ENCODE peak calls at places on chromosomes 6 and 20, in five cellular contexts. One of them, this sample, is unnamed.

GRCh38 chr6:142412241-142412640 is 110.4 kb downstream of the ADGRG6 start:
- DNase-seq in H1: no peak
- DNase-seq in GM12878: no peak
- DNase-seq in NT2/D1: no peak
- DNase-seq in HepG2: no peak
- DNase-seq in this sample: no peak

GRCh38 chr20:37095108-37095608 is 639 bp downstream of the RBL1 start:
- DNase-seq in HepG2: peak
- DNase-seq in NT2/D1: peak
- DNase-seq in GM12878: no peak
- DNase-seq in H1: no peak
- DNase-seq in this sample: peak

GRCh38 chr6:149965191-149966020 is 1.7 kb downstream of the ULBP1 start:
- DNase-seq in H1: no peak
- DNase-seq in GM12878: no peak
- DNase-seq in HepG2: no peak
- DNase-seq in NT2/D1: no peak
- DNase-seq in this sample: no peak

GRCh38 chr20:45257161-45257560 is 2.8 kb upstream of the SLPI start:
- DNase-seq in NT2/D1: no peak
- DNase-seq in H1: no peak
- DNase-seq in HepG2: no peak
- DNase-seq in GM12878: no peak
- DNase-seq in this sample: no peak

GRCh38 chr6:37480951-37481597 is 18.6 kb downstream of the CCDC167 start:
- DNase-seq in H1: no peak
- DNase-seq in HepG2: no peak
- DNase-seq in GM12878: no peak
- DNase-seq in NT2/D1: no peak
- DNase-seq in this sample: no peak

GRCh38 chr6:105359419-105360366 is 43.2 kb downstream of the PREP start:
- DNase-seq in NT2/D1: no peak
- DNase-seq in H1: no peak
- DNase-seq in GM12878: no peak
- DNase-seq in HepG2: no peak
- DNase-seq in this sample: no peak

GRCh38 chr6:15969236-15969778 is 159.6 kb upstream of the MYLIP start:
- DNase-seq in HepG2: no peak
- DNase-seq in GM12878: no peak
- DNase-seq in H1: no peak
- DNase-seq in NT2/D1: no peak
- DNase-seq in this sample: no peak

GRCh38 chr6:166751051-166751595 is 124.1 kb upstream of the RPS6KA2 start:
- DNase-seq in GM12878: no peak
- DNase-seq in HepG2: no peak
- DNase-seq in H1: no peak
- DNase-seq in NT2/D1: no peak
- DNase-seq in this sample: no peak

GRCh38 chr6:57064809-57065208 is 18.3 kb downstream of the KIAA1586 start:
- DNase-seq in NT2/D1: no peak
- DNase-seq in H1: no peak
- DNase-seq in GM12878: no peak
- DNase-seq in HepG2: no peak
- DNase-seq in this sample: no peak

GRCh38 chr20:51563597-51564332 is 21.2 kb upstream of the NFATC2 start:
- DNase-seq in NT2/D1: no peak
- DNase-seq in H1: no peak
- DNase-seq in HepG2: peak
- DNase-seq in GM12878: no peak
- DNase-seq in this sample: peak

GRCh38 chr6:132369526-132369925 is 31.7 kb downstream of the MOXD1 start:
- DNase-seq in H1: no peak
- DNase-seq in GM12878: no peak
- DNase-seq in HepG2: no peak
- DNase-seq in NT2/D1: no peak
- DNase-seq in this sample: no peak

GRCh38 chr6:17455919-17456318 is 62.5 kb downstream of the CAP2 start:
- DNase-seq in NT2/D1: no peak
- DNase-seq in H1: no peak
- DNase-seq in GM12878: no peak
- DNase-seq in HepG2: no peak
- DNase-seq in this sample: no peak

GRCh38 chr20:35398660-35399144 is 13.1 kb downstream of the UQCC1 start:
- DNase-seq in H1: no peak
- DNase-seq in HepG2: peak
- DNase-seq in NT2/D1: no peak
- DNase-seq in GM12878: no peak
- DNase-seq in this sample: no peak

GRCh38 chr20:32961956-32962517 is 42.2 kb downstream of the SUN5 start:
- DNase-seq in HepG2: no peak
- DNase-seq in H1: no peak
- DNase-seq in GM12878: no peak
- DNase-seq in NT2/D1: no peak
- DNase-seq in this sample: peak

GRCh38 chr6:44270526-44271405 is 516 bp downstream of the TMEM151B start:
- DNase-seq in NT2/D1: no peak
- DNase-seq in HepG2: no peak
- DNase-seq in H1: no peak
- DNase-seq in GM12878: no peak
- DNase-seq in this sample: peak

GRCh38 chr6:16339263-16339587 is 100.8 kb downstream of the GMPR start:
- DNase-seq in GM12878: no peak
- DNase-seq in NT2/D1: no peak
- DNase-seq in H1: no peak
- DNase-seq in HepG2: no peak
- DNase-seq in this sample: no peak

GRCh38 chr6:167416676-167417430 is 92.0 kb downstream of the TTLL2 start:
- DNase-seq in HepG2: no peak
- DNase-seq in GM12878: no peak
- DNase-seq in NT2/D1: no peak
- DNase-seq in H1: no peak
- DNase-seq in this sample: no peak

GRCh38 chr6:46050845-46051405 is 35.3 kb upstream of the CLIC5 start:
- DNase-seq in HepG2: no peak
- DNase-seq in NT2/D1: no peak
- DNase-seq in H1: no peak
- DNase-seq in GM12878: no peak
- DNase-seq in this sample: no peak

GRCh38 chr6:46052479-46052878 is 36.8 kb upstream of the CLIC5 start:
- DNase-seq in GM12878: no peak
- DNase-seq in H1: no peak
- DNase-seq in HepG2: no peak
- DNase-seq in NT2/D1: no peak
- DNase-seq in this sample: peak

GRCh38 chr6:46054531-46054930 is 38.9 kb upstream of the CLIC5 start:
- DNase-seq in GM12878: no peak
- DNase-seq in HepG2: no peak
- DNase-seq in NT2/D1: no peak
- DNase-seq in H1: no peak
- DNase-seq in this sample: no peak

GRCh38 chr6:46051962-46052361 is 36.3 kb upstream of the CLIC5 start:
- DNase-seq in HepG2: no peak
- DNase-seq in H1: no peak
- DNase-seq in NT2/D1: no peak
- DNase-seq in GM12878: no peak
- DNase-seq in this sample: no peak

GRCh38 chr6:46053034-46053933 is 37.6 kb upstream of the CLIC5 start:
- DNase-seq in H1: no peak
- DNase-seq in GM12878: no peak
- DNase-seq in NT2/D1: no peak
- DNase-seq in HepG2: no peak
- DNase-seq in this sample: no peak
- TF ChIP-seq SUZ12 in H1: no peak
- TF ChIP-seq SUZ12 in GM12878: no peak
- TF ChIP-seq SUZ12 in NT2/D1: no peak
- TF ChIP-seq SUZ12 in HepG2: no peak
- TF ChIP-seq SUZ12 in this sample: no peak

GRCh38 chr6:99013145-99013544 is 65.4 kb upstream of the FBXL4 start:
- DNase-seq in HepG2: no peak
- DNase-seq in NT2/D1: no peak
- DNase-seq in H1: no peak
- DNase-seq in GM12878: no peak
- DNase-seq in this sample: no peak
- TF ChIP-seq SUZ12 in HepG2: no peak
- TF ChIP-seq SUZ12 in NT2/D1: no peak
- TF ChIP-seq SUZ12 in H1: no peak
- TF ChIP-seq SUZ12 in GM12878: no peak
- TF ChIP-seq SUZ12 in this sample: no peak

GRCh38 chr6:40889137-40889832 is 149.7 kb downstream of the UNC5CL start:
- DNase-seq in GM12878: no peak
- DNase-seq in NT2/D1: no peak
- DNase-seq in HepG2: no peak
- DNase-seq in H1: no peak
- DNase-seq in this sample: no peak
- TF ChIP-seq SUZ12 in GM12878: no peak
- TF ChIP-seq SUZ12 in NT2/D1: no peak
- TF ChIP-seq SUZ12 in HepG2: no peak
- TF ChIP-seq SUZ12 in H1: no peak
- TF ChIP-seq SUZ12 in this sample: no peak

GRCh38 chr6:10837692-10837996 is 695 bp downstream of the MAK start:
- DNase-seq in GM12878: no peak
- DNase-seq in H1: no peak
- DNase-seq in HepG2: no peak
- DNase-seq in NT2/D1: no peak
- DNase-seq in this sample: peak

GRCh38 chr6:10837009-10837691 is 1.2 kb downstream of the MAK start:
- DNase-seq in HepG2: no peak
- DNase-seq in NT2/D1: no peak
- DNase-seq in GM12878: no peak
- DNase-seq in H1: no peak
- DNase-seq in this sample: peak

GRCh38 chr6:10834823-10835222 is 3.5 kb downstream of the MAK start:
- DNase-seq in NT2/D1: no peak
- DNase-seq in GM12878: no peak
- DNase-seq in H1: no peak
- DNase-seq in HepG2: no peak
- DNase-seq in this sample: no peak

GRCh38 chr6:10838794-10839333 is 525 bp upstream of the MAK start:
- DNase-seq in NT2/D1: no peak
- DNase-seq in GM12878: peak
- DNase-seq in HepG2: no peak
- DNase-seq in H1: no peak
- DNase-seq in this sample: no peak

GRCh38 chr6:10837997-10838793 is at the start of gene MAK:
- DNase-seq in H1: peak
- DNase-seq in GM12878: peak
- DNase-seq in NT2/D1: peak
- DNase-seq in HepG2: peak
- DNase-seq in this sample: peak
- TF ChIP-seq SUZ12 in H1: no peak
- TF ChIP-seq SUZ12 in GM12878: no peak
- TF ChIP-seq SUZ12 in NT2/D1: no peak
- TF ChIP-seq SUZ12 in HepG2: no peak
- TF ChIP-seq SUZ12 in this sample: no peak

GRCh38 chr20:53597085-53597482 is 3.4 kb upstream of the ZNF217 start:
- DNase-seq in H1: no peak
- DNase-seq in NT2/D1: no peak
- DNase-seq in GM12878: no peak
- DNase-seq in HepG2: peak
- DNase-seq in this sample: no peak

GRCh38 chr20:53597521-53598120 is 4.0 kb upstream of the ZNF217 start:
- DNase-seq in GM12878: no peak
- DNase-seq in HepG2: no peak
- DNase-seq in H1: no peak
- DNase-seq in NT2/D1: no peak
- DNase-seq in this sample: no peak

GRCh38 chr20:53599378-53599777 is 5.7 kb upstream of the ZNF217 start:
- DNase-seq in NT2/D1: no peak
- DNase-seq in GM12878: no peak
- DNase-seq in HepG2: no peak
- DNase-seq in H1: no peak
- DNase-seq in this sample: no peak

GRCh38 chr20:53599039-53599362 is 5.4 kb upstream of the ZNF217 start:
- DNase-seq in H1: no peak
- DNase-seq in HepG2: no peak
- DNase-seq in GM12878: no peak
- DNase-seq in NT2/D1: no peak
- DNase-seq in this sample: no peak

GRCh38 chr20:53598140-53599038 is 4.8 kb upstream of the ZNF217 start:
- DNase-seq in HepG2: no peak
- DNase-seq in NT2/D1: no peak
- DNase-seq in H1: no peak
- DNase-seq in GM12878: no peak
- DNase-seq in this sample: no peak
- TF ChIP-seq SUZ12 in HepG2: no peak
- TF ChIP-seq SUZ12 in NT2/D1: no peak
- TF ChIP-seq SUZ12 in H1: no peak
- TF ChIP-seq SUZ12 in GM12878: no peak
- TF ChIP-seq SUZ12 in this sample: no peak

GRCh38 chr20:7744411-7744810 is 195.8 kb downstream of the HAO1 start:
- DNase-seq in NT2/D1: no peak
- DNase-seq in H1: no peak
- DNase-seq in HepG2: no peak
- DNase-seq in GM12878: no peak
- DNase-seq in this sample: no peak
- TF ChIP-seq SUZ12 in NT2/D1: no peak
- TF ChIP-seq SUZ12 in H1: no peak
- TF ChIP-seq SUZ12 in HepG2: no peak
- TF ChIP-seq SUZ12 in GM12878: no peak
- TF ChIP-seq SUZ12 in this sample: no peak

GRCh38 chr6:110085285-110085684 is 94.2 kb downstream of the WASF1 start:
- DNase-seq in NT2/D1: no peak
- DNase-seq in H1: no peak
- DNase-seq in HepG2: no peak
- DNase-seq in GM12878: no peak
- DNase-seq in this sample: no peak

GRCh38 chr6:110090876-110091275 is 88.6 kb downstream of the WASF1 start:
- DNase-seq in NT2/D1: no peak
- DNase-seq in H1: no peak
- DNase-seq in HepG2: no peak
- DNase-seq in GM12878: no peak
- DNase-seq in this sample: no peak

GRCh38 chr6:110093981-110094380 is 85.5 kb downstream of the WASF1 start:
- DNase-seq in HepG2: no peak
- DNase-seq in H1: no peak
- DNase-seq in NT2/D1: no peak
- DNase-seq in GM12878: no peak
- DNase-seq in this sample: no peak

GRCh38 chr6:110083875-110084585 is 95.4 kb downstream of the WASF1 start:
- DNase-seq in HepG2: peak
- DNase-seq in GM12878: no peak
- DNase-seq in NT2/D1: no peak
- DNase-seq in H1: no peak
- DNase-seq in this sample: no peak

DNA sequence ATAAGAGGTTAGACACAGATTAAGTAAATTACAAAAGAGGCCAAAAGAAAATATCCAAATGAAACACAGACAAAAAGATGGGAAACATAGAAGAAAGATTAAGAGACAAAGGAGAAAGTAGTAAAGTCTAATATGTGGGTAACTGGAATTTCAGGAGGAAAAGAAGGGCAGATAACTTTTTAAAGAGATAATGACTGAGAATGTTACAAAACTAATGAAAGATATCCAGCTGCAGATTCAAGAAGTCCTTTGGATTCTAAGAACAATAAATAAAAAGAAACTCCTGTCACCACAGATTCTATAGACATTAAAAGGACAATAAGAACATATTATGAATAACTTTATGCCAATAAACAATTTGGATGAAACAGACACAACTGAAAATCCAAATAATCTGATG is 90.1 kb downstream of the WASF1 start:
- DNase-seq in HepG2: no peak
- DNase-seq in GM12878: no peak
- DNase-seq in NT2/D1: no peak
- DNase-seq in H1: no peak
- DNase-seq in this sample: no peak
- TF ChIP-seq SUZ12 in HepG2: no peak
- TF ChIP-seq SUZ12 in GM12878: no peak
- TF ChIP-seq SUZ12 in NT2/D1: no peak
- TF ChIP-seq SUZ12 in H1: no peak
- TF ChIP-seq SUZ12 in this sample: no peak